ENCODE peak calls at places on chromosomes 12 and 14, in four cellular contexts. One of them, this sample, is unnamed. For H3K27me3, the result is how much of the 10 kb centered on the place peaks cover.

GRCh38 chr12:56998981-56999380 is 7.4 kb downstream of the ZBTB39 start:
- DNase-seq in right cardiac atrium: no peak
- DNase-seq in prostate gland: no peak
- DNase-seq in MM.1S: peak
- DNase-seq in this sample: no peak

GRCh38 chr12:127773520-127773919 is 493.4 kb upstream of the TMEM132C start:
- DNase-seq in MM.1S: no peak
- DNase-seq in prostate gland: no peak
- DNase-seq in right cardiac atrium: no peak
- DNase-seq in this sample: no peak

GRCh38 chr14:73458219-73458976 is at the start of gene NUMB:
- DNase-seq in MM.1S: peak
- DNase-seq in right cardiac atrium: peak
- DNase-seq in prostate gland: peak
- DNase-seq in this sample: peak

GRCh38 chr12:123105427-123105826 is 45.5 kb downstream of the PITPNM2 start:
- DNase-seq in prostate gland: no peak
- DNase-seq in MM.1S: no peak
- DNase-seq in right cardiac atrium: no peak
- DNase-seq in this sample: no peak

GRCh38 chr14:87133073-87133815 is 859.7 kb downstream of the GALC start:
- DNase-seq in MM.1S: no peak
- DNase-seq in prostate gland: no peak
- DNase-seq in right cardiac atrium: no peak
- DNase-seq in this sample: peak

GRCh38 chr12:19273482-19274330 is 144.2 kb downstream of the PLEKHA5 start:
- DNase-seq in MM.1S: no peak
- DNase-seq in prostate gland: peak
- DNase-seq in right cardiac atrium: peak
- DNase-seq in this sample: peak

GRCh38 chr12:98221243-98221808 is 294.1 kb upstream of the TMPO start:
- DNase-seq in prostate gland: no peak
- DNase-seq in MM.1S: no peak
- DNase-seq in right cardiac atrium: no peak
- DNase-seq in this sample: no peak

GRCh38 chr12:28872654-28873268 is 276.3 kb upstream of the FAR2 start:
- DNase-seq in prostate gland: no peak
- DNase-seq in right cardiac atrium: peak
- DNase-seq in MM.1S: peak
- DNase-seq in this sample: no peak

GRCh38 chr12:6461401-6462233 is 8.9 kb downstream of the VAMP1 start:
- DNase-seq in right cardiac atrium: no peak
- DNase-seq in MM.1S: peak
- DNase-seq in prostate gland: peak
- DNase-seq in this sample: no peak

GRCh38 chr12:31317471-31318397 is 8.2 kb downstream of the SINHCAF start:
- DNase-seq in MM.1S: no peak
- DNase-seq in right cardiac atrium: no peak
- DNase-seq in prostate gland: no peak
- DNase-seq in this sample: no peak

GRCh38 chr12:41983896-41984295 is 160.8 kb downstream of the GXYLT1 start:
- DNase-seq in prostate gland: no peak
- DNase-seq in right cardiac atrium: no peak
- DNase-seq in MM.1S: no peak
- DNase-seq in this sample: no peak

GRCh38 chr12:108815875-108816594 is 41.3 kb downstream of the SSH1 start:
- DNase-seq in right cardiac atrium: no peak
- DNase-seq in MM.1S: no peak
- DNase-seq in prostate gland: no peak
- DNase-seq in this sample: no peak

GRCh38 chr14:103257211-103257962 is 76.7 kb upstream of the EIF5 start:
- DNase-seq in MM.1S: no peak
- DNase-seq in right cardiac atrium: no peak
- DNase-seq in prostate gland: no peak
- DNase-seq in this sample: no peak

GRCh38 chr12:124222368-124223245 is 72.3 kb upstream of the RFLNA start:
- DNase-seq in prostate gland: peak
- DNase-seq in MM.1S: no peak
- DNase-seq in right cardiac atrium: no peak
- DNase-seq in this sample: no peak

DNA sequence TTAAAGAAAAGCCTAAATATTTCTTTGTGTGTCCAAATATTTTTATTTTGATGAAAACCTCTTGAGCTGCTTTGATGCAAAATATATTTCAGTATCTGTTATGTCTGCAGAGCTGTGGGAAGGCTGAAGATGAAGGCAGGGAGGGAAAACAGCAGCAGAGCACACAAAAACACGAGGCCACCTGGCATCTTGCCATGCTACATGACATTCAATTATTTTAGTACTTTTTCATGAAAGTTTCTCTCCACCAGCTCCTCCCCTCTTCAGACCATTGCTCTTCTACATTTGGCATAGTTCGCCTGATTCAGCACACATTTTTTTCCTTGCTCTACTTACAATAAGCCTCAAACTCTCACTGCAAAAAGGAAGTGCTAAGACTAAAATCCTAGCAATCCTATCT is 4.7 kb upstream of the ALX1 start:
- DNase-seq in prostate gland: no peak
- DNase-seq in MM.1S: peak
- DNase-seq in right cardiac atrium: no peak
- DNase-seq in this sample: no peak
- H3K27me3 ChIP-seq in prostate gland: under half
- H3K27me3 ChIP-seq in MM.1S: under half
- H3K27me3 ChIP-seq in right cardiac atrium: under half
- H3K27me3 ChIP-seq in this sample: half or more

DNA sequence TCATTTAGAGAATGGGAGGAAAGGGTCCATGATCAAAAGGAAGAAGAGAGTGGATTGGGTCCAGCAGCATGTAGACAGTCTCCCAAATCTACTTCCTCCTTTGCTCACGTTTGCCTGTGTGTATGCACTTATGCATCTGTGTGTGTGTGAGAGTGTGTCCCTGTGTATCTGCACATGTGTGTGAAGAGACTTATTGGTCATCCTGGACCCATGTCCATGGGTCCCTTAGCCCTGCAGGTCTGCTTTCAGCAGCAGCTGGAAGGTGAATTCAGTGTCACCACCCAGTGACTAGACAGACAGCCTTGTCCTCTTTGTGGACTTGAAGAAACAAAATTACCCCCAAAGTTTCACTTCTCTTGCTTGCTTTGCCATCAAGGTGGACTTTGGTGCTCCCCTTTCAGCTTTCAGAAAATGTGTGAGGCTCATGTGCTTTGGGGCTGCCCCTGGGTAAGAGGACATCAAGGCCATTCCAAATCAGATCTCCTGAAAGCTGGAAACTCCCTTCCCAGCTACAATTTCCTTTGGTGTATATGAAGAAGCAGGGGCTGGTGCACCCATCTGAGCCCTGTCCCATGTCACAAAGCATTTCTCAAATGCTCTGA is 1063.8 kb downstream of the BCL11B start:
- DNase-seq in right cardiac atrium: no peak
- DNase-seq in MM.1S: no peak
- DNase-seq in prostate gland: no peak
- DNase-seq in this sample: no peak
- H3K4me3 ChIP-seq in right cardiac atrium: no peak
- H3K4me3 ChIP-seq in MM.1S: no peak
- H3K4me3 ChIP-seq in prostate gland: no peak
- H3K4me3 ChIP-seq in this sample: no peak

GRCh38 chr12:4109826-4110225 is 163.7 kb upstream of the CCND2 start:
- DNase-seq in prostate gland: no peak
- DNase-seq in right cardiac atrium: no peak
- DNase-seq in MM.1S: no peak
- DNase-seq in this sample: no peak
- H3K27ac ChIP-seq in prostate gland: no peak
- H3K27ac ChIP-seq in right cardiac atrium: no peak
- H3K27ac ChIP-seq in MM.1S: no peak
- H3K27ac ChIP-seq in this sample: no peak

DNA sequence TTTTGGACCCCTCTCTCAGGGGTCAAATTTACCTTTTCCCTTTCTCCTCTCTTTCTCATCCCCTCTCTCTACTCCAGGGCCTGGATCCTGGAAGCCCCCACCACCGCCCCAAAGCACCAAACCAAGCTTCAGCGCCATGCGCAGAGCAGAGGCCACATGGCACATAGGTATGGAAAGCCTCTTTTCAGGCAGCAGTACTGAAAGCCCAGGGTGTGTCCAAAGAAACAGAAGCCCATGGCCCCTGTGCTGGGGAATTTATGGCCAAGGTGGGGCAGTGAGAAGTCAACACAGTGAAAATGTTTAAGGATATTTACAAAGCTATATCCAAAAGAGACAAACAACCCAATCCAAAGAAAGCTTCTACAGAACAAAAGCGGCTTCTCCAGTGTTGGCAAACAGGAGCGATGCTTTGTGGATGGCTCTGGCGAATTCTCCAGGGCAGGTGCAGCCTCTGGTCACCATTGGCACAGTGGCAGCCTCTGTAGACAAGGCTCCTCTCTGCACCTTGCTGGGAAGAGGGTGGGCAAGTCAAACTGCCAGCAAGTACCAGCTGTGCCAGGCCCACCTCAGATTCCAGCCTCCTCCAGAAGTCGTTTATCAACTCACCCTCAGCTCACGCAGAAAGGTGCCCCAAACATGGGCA is 4.8 kb upstream of the CPNE6 start:
- DNase-seq in right cardiac atrium: no peak
- DNase-seq in prostate gland: no peak
- DNase-seq in MM.1S: no peak
- DNase-seq in this sample: no peak
- H3K27me3 ChIP-seq in right cardiac atrium: under half
- H3K27me3 ChIP-seq in prostate gland: under half
- H3K27me3 ChIP-seq in MM.1S: under half
- H3K27me3 ChIP-seq in this sample: under half

GRCh38 chr12:52232916-52233461 is at the start of gene KRT7:
- DNase-seq in prostate gland: no peak
- DNase-seq in MM.1S: no peak
- DNase-seq in right cardiac atrium: no peak
- DNase-seq in this sample: no peak
- H3K4me3 ChIP-seq in prostate gland: peak
- H3K4me3 ChIP-seq in MM.1S: no peak
- H3K4me3 ChIP-seq in right cardiac atrium: no peak
- H3K4me3 ChIP-seq in this sample: peak

DNA sequence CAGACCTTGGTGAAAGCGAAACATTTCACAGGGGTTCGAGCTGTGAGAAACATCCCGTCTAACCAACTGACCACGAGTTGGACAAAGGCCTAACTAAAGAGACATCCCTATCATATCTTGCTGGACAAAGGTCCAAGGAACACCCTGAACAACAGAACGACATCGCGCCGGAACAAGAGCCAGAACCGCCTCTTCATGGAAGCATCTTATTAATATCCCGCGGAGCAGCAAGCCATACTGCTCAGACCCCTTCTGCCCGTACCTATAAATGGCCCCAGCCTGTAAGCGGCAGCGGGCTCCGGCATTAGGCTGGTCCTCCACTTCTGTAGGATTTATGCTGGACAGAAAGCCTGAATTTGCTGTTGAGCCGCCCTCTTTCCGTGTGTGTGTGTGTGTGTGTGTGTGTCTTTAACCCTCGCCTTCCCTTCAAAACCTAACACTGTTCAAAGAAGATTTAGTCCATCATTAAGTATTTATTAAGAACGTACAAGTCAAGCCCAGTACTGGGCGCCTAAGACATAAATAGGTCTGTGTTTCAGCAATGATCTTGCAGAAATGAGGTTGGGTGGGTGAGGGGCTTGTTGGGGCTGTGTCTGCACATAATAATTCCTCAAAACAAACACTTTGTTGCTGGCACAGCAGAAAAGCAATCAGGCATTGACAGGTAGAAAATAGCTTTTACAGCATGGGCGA is 1.9 kb downstream of the SLC6A15 start:
- DNase-seq in prostate gland: no peak
- DNase-seq in MM.1S: no peak
- DNase-seq in right cardiac atrium: no peak
- DNase-seq in this sample: no peak
- H3K27ac ChIP-seq in prostate gland: no peak
- H3K27ac ChIP-seq in MM.1S: no peak
- H3K27ac ChIP-seq in right cardiac atrium: no peak
- H3K27ac ChIP-seq in this sample: no peak

GRCh38 chr12:110312581-110313360 is 31.7 kb downstream of the ATP2A2 start:
- DNase-seq in MM.1S: no peak
- DNase-seq in right cardiac atrium: no peak
- DNase-seq in prostate gland: no peak
- DNase-seq in this sample: no peak
- H3K27me3 ChIP-seq in MM.1S: under half
- H3K27me3 ChIP-seq in right cardiac atrium: under half
- H3K27me3 ChIP-seq in prostate gland: under half
- H3K27me3 ChIP-seq in this sample: under half

DNA sequence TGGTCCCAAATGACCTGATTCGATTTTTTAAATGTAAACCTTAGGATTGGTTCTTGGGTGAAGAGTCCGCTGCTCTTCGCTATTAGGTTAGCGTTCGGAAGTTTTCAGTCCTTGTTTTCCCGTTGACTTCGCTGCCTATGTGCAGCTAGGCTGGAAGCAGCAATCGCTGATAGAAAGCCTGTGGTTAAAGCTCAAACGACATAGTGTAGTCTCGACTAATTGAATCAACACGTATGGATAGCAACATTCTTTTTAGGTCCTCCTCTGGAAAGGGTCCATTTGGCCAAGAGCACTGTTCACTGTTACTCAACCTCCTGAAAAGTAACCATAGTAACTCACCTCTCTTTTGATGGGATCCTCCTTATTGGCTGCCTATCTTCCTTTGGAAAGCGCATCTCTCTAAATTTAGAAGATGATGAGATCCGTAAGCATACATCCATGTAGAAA is 355.5 kb downstream of the SNAPC1 start:
- DNase-seq in right cardiac atrium: no peak
- DNase-seq in MM.1S: no peak
- DNase-seq in prostate gland: no peak
- DNase-seq in this sample: no peak
- H3K4me3 ChIP-seq in right cardiac atrium: peak
- H3K4me3 ChIP-seq in MM.1S: no peak
- H3K4me3 ChIP-seq in prostate gland: peak
- H3K4me3 ChIP-seq in this sample: peak